ENCODE peak calls at places on chromosomes 6 and 20, in four cellular contexts. O, U, C and H are unnamed samples.

GRCh38 chr20:13862245-13862644 is 77.4 kb downstream of the NDUFAF5 start:
- DNase-seq in C (no peak), U (no peak), O (no peak), H (no peak)

GRCh38 chr20:24694727-24695528 is 225.5 kb downstream of the SYNDIG1 start:
- DNase-seq in C (no peak), U (no peak), O (no peak), H (no peak)

GRCh38 chr6:25713802-25714201 is 40.7 kb upstream of the SLC17A4 start:
- DNase-seq in C (peak), O (no peak), U (no peak), H (no peak)

GRCh38 chr6:25954756-25955155 is 7.8 kb upstream of the TRIM38 start:
- DNase-seq in C (no peak), U (no peak), O (no peak), H (no peak)

GRCh38 chr6:48135352-48136084 is 24.5 kb upstream of the PTCHD4 start:
- DNase-seq in C (no peak), O (peak), U (no peak), H (peak)

GRCh38 chr6:50850223-50850751 is 31.6 kb downstream of the TFAP2B start:
- DNase-seq in U (no peak), O (no peak), C (peak), H (peak)

GRCh38 chr6:7241709-7242645 is 71.0 kb downstream of the SSR1 start:
- DNase-seq in U (no peak), O (no peak), C (no peak), H (peak)

GRCh38 chr20:5078399-5078958 is 41.3 kb downstream of the PCNA start:
- DNase-seq in C (no peak), U (peak), O (no peak), H (peak)

GRCh38 chr20:20782221-20782620 is 69.8 kb upstream of the RALGAPA2 start:
- DNase-seq in C (no peak), O (no peak), U (no peak), H (no peak)

GRCh38 chr6:51025082-51025777 is 206.6 kb downstream of the TFAP2B start:
- DNase-seq in O (no peak), U (no peak), C (no peak), H (peak)